ENCODE peak calls at places on chromosome X, in five cellular contexts. W, B, G, H and K are unnamed samples.

GRCh38 chrX:11100281-11101035 is 10.7 kb upstream of the HCCS start:
- DNase-seq in W (peak), B (peak), G (no peak), H (no peak), K (peak)

GRCh38 chrX:19512961-19513360 is 2.3 kb downstream of the MAP3K15 start:
- DNase-seq in W (no peak), B (no peak), G (no peak), H (peak), K (no peak)

GRCh38 chrX:21721175-21721574 is 36.7 kb downstream of the SMPX start:
- DNase-seq in W (no peak), B (no peak), G (no peak), H (no peak), K (no peak)

GRCh38 chrX:15761564-15762191 is 23.6 kb downstream of the CA5B start:
- DNase-seq in W (peak), B (no peak), G (no peak), H (no peak), K (peak)

GRCh38 chrX:73127700-73128241 is 48.5 kb upstream of the PABPC1L2A start:
- DNase-seq in W (no peak), B (no peak), G (peak), H (peak), K (no peak)

GRCh38 chrX:79366888-79367749 is at the start of gene ITM2A:
- DNase-seq in W (no peak), B (peak), G (peak), H (peak), K (no peak)

GRCh38 chrX:24676403-24677024 is 17.2 kb upstream of the POLA1 start:
- DNase-seq in W (no peak), B (no peak), G (no peak), H (no peak), K (no peak)

GRCh38 chrX:100479329-100479728 is 69.3 kb upstream of the PCDH19 start:
- DNase-seq in W (no peak), B (no peak), G (no peak), H (no peak), K (no peak)

GRCh38 chrX:97766496-97767095 is 882.9 kb downstream of the RPA4 start:
- DNase-seq in W (no peak), B (no peak), G (no peak), H (no peak), K (no peak)

GRCh38 chrX:14832591-14832990 is 40.3 kb downstream of the FANCB start:
- DNase-seq in W (no peak), B (no peak), G (no peak), H (no peak), K (peak)

GRCh38 chrX:136754641-136755040 is 26.1 kb downstream of the ARHGEF6 start:
- DNase-seq in W (no peak), B (no peak), G (peak), H (peak), K (peak)

GRCh38 chrX:134246282-134246681 is 9.3 kb downstream of the CCDC160 start:
- DNase-seq in W (no peak), B (no peak), G (no peak), H (no peak), K (no peak)

GRCh38 chrX:69152398-69152797 is 12.9 kb downstream of the PJA1 start:
- DNase-seq in W (no peak), B (peak), G (no peak), H (peak), K (no peak)

GRCh38 chrX:7168366-7168765 is 20.4 kb upstream of the PUDP start:
- DNase-seq in W (no peak), B (no peak), G (no peak), H (no peak), K (no peak)

GRCh38 chrX:154083134-154083517 is 14.4 kb downstream of the MECP2 start:
- DNase-seq in W (no peak), B (no peak), G (no peak), H (no peak), K (no peak)
- H3K4me3 ChIP-seq in W (no peak), B (no peak), G (no peak), H (no peak), K (no peak)

DNA sequence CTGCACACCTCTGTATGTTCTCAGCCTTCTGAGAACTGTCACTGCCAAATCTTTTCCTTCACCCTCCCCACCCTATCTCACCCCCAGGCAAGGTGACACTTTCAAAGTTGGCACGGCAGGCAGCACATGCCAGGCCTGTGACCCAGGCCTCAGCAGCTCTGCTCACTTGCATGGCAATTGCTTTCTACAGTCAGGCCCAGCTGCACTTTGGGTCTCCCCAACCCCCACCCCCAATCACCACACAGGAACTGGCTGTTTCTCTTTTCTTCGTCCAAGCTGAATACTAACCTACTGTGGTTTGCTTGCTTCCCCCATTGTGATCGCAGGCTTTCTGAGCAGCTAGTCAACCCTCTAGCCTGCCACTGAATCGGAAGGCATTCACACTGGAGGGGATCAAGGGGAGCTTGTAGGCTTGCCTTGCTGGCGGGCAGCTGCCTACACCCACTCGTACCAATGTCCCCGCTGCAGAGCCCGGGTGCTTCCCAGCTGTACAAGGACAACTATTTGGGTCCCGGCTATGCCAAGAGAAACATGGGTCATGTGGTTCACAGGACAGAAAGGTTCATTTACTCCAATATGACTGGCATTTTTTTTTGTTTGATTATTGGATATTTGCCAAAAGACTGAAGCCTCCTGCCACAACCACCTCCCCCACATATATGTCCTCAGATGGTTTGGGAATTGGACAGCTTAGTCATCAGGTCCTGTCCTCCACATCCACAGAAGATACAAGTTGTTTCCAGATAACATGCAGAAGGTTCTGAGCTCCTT is 28.1 kb downstream of the SLC25A43 start:
- DNase-seq in W (peak), B (no peak), G (peak), H (peak), K (peak)
- H3K4me3 ChIP-seq in W (no peak), B (no peak), G (no peak), H (no peak), K (no peak)

GRCh38 chrX:30489323-30489722 is 88.2 kb downstream of the TASL start:
- DNase-seq in W (no peak), B (no peak), G (no peak), H (no peak), K (no peak)
- H3K4me3 ChIP-seq in W (no peak), B (no peak), G (no peak), H (no peak), K (no peak)

GRCh38 chrX:23331701-23332100 is 2.9 kb upstream of the PTCHD1 start:
- DNase-seq in W (no peak), B (no peak), G (no peak), H (no peak), K (no peak)
- H3K4me3 ChIP-seq in W (no peak), B (no peak), G (no peak), H (no peak), K (no peak)

DNA sequence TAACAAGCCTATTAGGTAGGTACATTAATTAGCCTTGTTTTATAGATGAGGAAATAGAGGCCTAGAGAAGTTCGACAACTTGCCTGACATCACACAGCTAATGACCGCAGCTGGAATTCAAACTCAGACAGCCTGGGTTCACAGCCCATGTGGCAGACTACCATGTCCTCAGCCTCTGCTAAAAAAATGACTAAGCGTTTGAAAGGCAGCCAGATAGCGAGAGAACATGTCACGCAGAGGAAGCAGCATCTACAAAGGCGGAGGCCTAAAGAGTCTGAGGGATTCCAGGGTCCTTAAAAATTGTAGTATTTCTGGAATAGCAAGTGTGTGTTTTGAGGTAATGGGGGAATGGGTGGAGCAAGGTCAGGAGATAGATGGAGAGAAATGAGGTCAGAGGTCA is 33.2 kb upstream of the BMP15 start:
- DNase-seq in W (no peak), B (no peak), G (no peak), H (no peak), K (peak)
- H3K4me3 ChIP-seq in W (no peak), B (no peak), G (no peak), H (no peak), K (no peak)

GRCh38 chrX:3346436-3347329 is at the start of gene MXRA5:
- DNase-seq in W (no peak), B (no peak), G (peak), H (no peak), K (peak)

GRCh38 chrX:3351287-3351686 is 4.8 kb upstream of the MXRA5 start:
- DNase-seq in W (no peak), B (no peak), G (no peak), H (no peak), K (no peak)

GRCh38 chrX:3348191-3348590 is 1.7 kb upstream of the MXRA5 start:
- DNase-seq in W (no peak), B (no peak), G (no peak), H (no peak), K (no peak)

GRCh38 chrX:3345281-3346081 is 971 bp downstream of the MXRA5 start:
- DNase-seq in W (no peak), B (no peak), G (peak), H (peak), K (peak)
- H3K4me3 ChIP-seq in W (peak), B (peak), G (peak), H (peak), K (peak)

GRCh38 chrX:645024-645376 is 14.4 kb downstream of the SHOX start:
- DNase-seq in W (no peak), B (no peak), G (no peak), H (no peak), K (no peak)
- H3K4me3 ChIP-seq in W (no peak), B (no peak), G (no peak), H (no peak), K (no peak)

GRCh38 chrX:49271341-49271740 is 1.7 kb downstream of the PPP1R3F start:
- DNase-seq in W (no peak), B (no peak), G (no peak), H (peak), K (no peak)
- H3K4me3 ChIP-seq in W (no peak), B (no peak), G (no peak), H (no peak), K (no peak)

GRCh38 chrX:54089191-54089590 is 44.9 kb upstream of the PHF8 start:
- DNase-seq in W (no peak), B (no peak), G (no peak), H (no peak), K (no peak)

GRCh38 chrX:54085666-54086065 is 41.4 kb upstream of the PHF8 start:
- DNase-seq in W (no peak), B (no peak), G (no peak), H (no peak), K (no peak)

GRCh38 chrX:54093159-54093558 is 48.9 kb upstream of the PHF8 start:
- DNase-seq in W (no peak), B (no peak), G (no peak), H (no peak), K (no peak)

GRCh38 chrX:54090880-54091279 is 46.6 kb upstream of the PHF8 start:
- DNase-seq in W (no peak), B (no peak), G (no peak), H (no peak), K (no peak)

GRCh38 chrX:54087661-54088060 is 43.4 kb upstream of the PHF8 start:
- DNase-seq in W (no peak), B (no peak), G (no peak), H (no peak), K (no peak)
- H3K4me3 ChIP-seq in W (no peak), B (no peak), G (no peak), H (no peak), K (no peak)

GRCh38 chrX:50204364-50204899 is at the start of gene CCNB3:
- DNase-seq in W (peak), B (peak), G (peak), H (peak), K (peak)
- H3K4me3 ChIP-seq in W (peak), B (peak), G (peak), H (no peak), K (peak)